ENCODE peak calls at places on chromosomes 4 and X, in seven cellular contexts. H is body of pancreas, A is cardiac muscle cell, G is astrocyte, P is pancreas, O is choroid plexus epithelial cell, F is mammary epithelial cell. Z is an unnamed sample.

GRCh38 chrX:150694738-150695410 is 1.7 kb downstream of the MTMR1 start:
- DNase-seq in H (no peak), A (no peak), G (no peak), P (no peak), O (no peak), F (no peak), Z (no peak)

GRCh38 chr4:76589872-76590846 is 155.1 kb downstream of the SHROOM3 start:
- DNase-seq in H (peak; percentile 47), A (peak; percentile 96), G (peak; percentile 98), P (no peak), O (peak; percentile 98), F (peak; percentile 75), Z (no peak)

GRCh38 chr4:53886090-53886489 is 178.3 kb downstream of the CHIC2 start:
- DNase-seq in H (no peak), A (no peak), G (no peak), P (no peak), O (no peak), F (peak; percentile 67), Z (no peak)

GRCh38 chr4:14743601-14744000 is 258.7 kb upstream of the CPEB2 start:
- DNase-seq in H (no peak), A (no peak), G (no peak), P (no peak), O (peak; percentile 81), F (no peak), Z (no peak)

GRCh38 chr4:126939401-126939800 is 693.4 kb upstream of the INTU start:
- DNase-seq in H (no peak), A (peak; percentile 43), G (peak; percentile 89), P (no peak), O (peak; percentile 81), F (peak; percentile 69), Z (no peak)

GRCh38 chr4:183989471-183989870 is 84.4 kb downstream of the STOX2 start:
- DNase-seq in H (no peak), A (peak; percentile 85), G (peak; percentile 36), P (no peak), O (peak; percentile 43), F (no peak), Z (peak; percentile 4)

GRCh38 chr4:81746071-81746470 is 274.4 kb upstream of the RASGEF1B start:
- DNase-seq in H (no peak), A (no peak), G (no peak), P (no peak), O (no peak), F (no peak), Z (no peak)

GRCh38 chr4:183130328-183131155 is 31.5 kb downstream of the WWC2 start:
- DNase-seq in H (peak; percentile 78), A (peak; percentile 47), G (peak; percentile 71), P (peak; percentile 65), O (peak; percentile 52), F (peak; percentile 74), Z (peak; percentile 82)

GRCh38 chr4:114752404-114752803 is 153.8 kb downstream of the UGT8 start:
- DNase-seq in H (no peak), A (no peak), G (no peak), P (no peak), O (no peak), F (no peak), Z (no peak)

GRCh38 chr4:39698424-39699009 is 581 bp downstream of the UBE2K start:
- DNase-seq in H (peak; percentile 63), A (peak; percentile 27), G (peak; percentile 17), P (peak; percentile 76), O (peak; percentile 28), F (peak; percentile 41), Z (no peak)

GRCh38 chr4:161554372-161554990 is 609.3 kb downstream of the FSTL5 start:
- DNase-seq in H (no peak), A (peak; percentile 2), G (peak; percentile 74), P (no peak), O (peak; percentile 76), F (peak; percentile 43), Z (no peak)

GRCh38 chrX:10800776-10801175 is 180.4 kb upstream of the MID1 start:
- DNase-seq in H (no peak), A (no peak), G (no peak), P (no peak), O (no peak), F (no peak), Z (no peak)

GRCh38 chr4:110514889-110515479 is 39.0 kb downstream of the ENPEP start:
- DNase-seq in H (no peak), A (peak; percentile 51), G (peak; percentile 11), P (no peak), O (peak; percentile 65), F (peak; percentile 16), Z (no peak)

GRCh38 chr4:1337376-1337831 is 9.6 kb upstream of the UVSSA start:
- DNase-seq in H (no peak), A (no peak), G (no peak), P (no peak), O (no peak), F (peak; percentile 34), Z (no peak)

GRCh38 chr4:116439330-116439729 is 646.0 kb downstream of the TRAM1L1 start:
- DNase-seq in H (no peak), A (no peak), G (no peak), P (no peak), O (no peak), F (no peak), Z (no peak)

GRCh38 chrX:101079223-101079622 is 544 bp downstream of the TMEM35A start:
- DNase-seq in H (no peak), A (no peak), G (no peak), P (no peak), O (no peak), F (no peak), Z (no peak)

DNA sequence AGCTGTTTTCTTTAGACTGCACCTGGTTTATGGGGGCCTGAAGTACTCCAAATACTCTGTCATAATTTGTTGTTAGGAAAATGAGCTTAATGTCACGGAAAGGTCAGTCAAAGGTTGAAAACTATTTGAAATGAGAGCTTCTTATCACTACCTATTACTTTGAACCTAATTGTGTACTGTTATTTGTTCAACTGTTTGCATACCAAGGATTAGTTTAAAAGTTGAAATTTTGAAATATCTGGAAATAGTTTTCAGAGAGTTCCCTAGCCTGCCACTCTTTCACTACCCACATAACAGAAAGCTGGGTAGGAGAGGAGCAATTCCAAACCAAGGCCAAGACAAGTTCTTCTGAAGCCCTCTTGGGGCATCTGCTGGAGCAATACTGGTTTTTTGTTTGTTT is 28.0 kb upstream of the AP1AR start:
- DNase-seq in H (no peak), A (no peak), G (no peak), P (no peak), O (no peak), F (no peak), Z (no peak)
- TF ChIP-seq CTCF in H (no peak), A (no peak), G (no peak), P (no peak), O (no peak), F (no peak), Z (no peak)

GRCh38 chr4:159015862-159016261 is 87.0 kb upstream of the RAPGEF2 start:
- DNase-seq in H (no peak), A (no peak), G (no peak), P (no peak), O (peak; percentile 31), F (no peak), Z (no peak)

GRCh38 chr4:159017323-159018036 is 85.4 kb upstream of the RAPGEF2 start:
- DNase-seq in H (no peak), A (no peak), G (no peak), P (no peak), O (no peak), F (no peak), Z (no peak)

GRCh38 chr4:159018062-159018629 is 84.7 kb upstream of the RAPGEF2 start:
- DNase-seq in H (no peak), A (peak; percentile 77), G (no peak), P (no peak), O (no peak), F (no peak), Z (no peak)

GRCh38 chr4:159014896-159015295 is 88.0 kb upstream of the RAPGEF2 start:
- DNase-seq in H (no peak), A (no peak), G (no peak), P (no peak), O (no peak), F (no peak), Z (no peak)

DNA sequence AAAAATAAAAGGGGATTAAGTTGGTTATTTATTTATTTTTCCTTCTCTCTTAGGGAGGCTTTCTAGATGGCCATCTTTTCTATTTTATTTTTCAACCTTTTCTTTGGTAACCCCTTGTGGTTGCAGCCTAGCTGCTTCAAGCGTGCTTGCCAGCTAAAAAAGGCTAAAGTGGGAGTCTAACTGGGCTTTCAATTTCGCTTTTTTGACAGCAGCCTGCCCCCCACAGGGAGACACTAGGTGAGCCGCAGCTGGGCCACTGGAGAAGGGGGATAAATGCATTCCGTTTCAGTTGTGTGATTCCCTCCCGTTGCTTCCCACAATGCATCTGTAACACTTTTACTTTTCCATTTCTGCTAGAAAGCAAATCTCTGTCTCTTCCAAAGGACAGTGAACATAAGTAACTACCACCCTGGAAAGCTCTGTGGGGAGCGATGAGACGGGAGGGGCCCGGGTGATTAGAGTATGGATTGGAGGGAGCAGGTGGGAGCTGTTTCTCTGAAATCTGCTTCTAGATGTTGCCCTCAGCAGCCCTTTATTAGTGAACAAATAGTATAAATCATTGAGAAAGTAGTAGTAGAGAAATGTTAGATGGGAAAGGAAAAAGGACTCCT is 86.2 kb upstream of the RAPGEF2 start:
- DNase-seq in H (peak; percentile 8), A (peak; percentile 55), G (peak; percentile 25), P (no peak), O (peak; percentile 86), F (no peak), Z (no peak)
- H3K4me3 ChIP-seq in H (no peak overlapping the region), A (no peak overlapping the region), G (no peak overlapping the region), P (no peak overlapping the region), O (peak overlapping the region; percentile 15), F (no peak overlapping the region), Z (no peak overlapping the region)

DNA sequence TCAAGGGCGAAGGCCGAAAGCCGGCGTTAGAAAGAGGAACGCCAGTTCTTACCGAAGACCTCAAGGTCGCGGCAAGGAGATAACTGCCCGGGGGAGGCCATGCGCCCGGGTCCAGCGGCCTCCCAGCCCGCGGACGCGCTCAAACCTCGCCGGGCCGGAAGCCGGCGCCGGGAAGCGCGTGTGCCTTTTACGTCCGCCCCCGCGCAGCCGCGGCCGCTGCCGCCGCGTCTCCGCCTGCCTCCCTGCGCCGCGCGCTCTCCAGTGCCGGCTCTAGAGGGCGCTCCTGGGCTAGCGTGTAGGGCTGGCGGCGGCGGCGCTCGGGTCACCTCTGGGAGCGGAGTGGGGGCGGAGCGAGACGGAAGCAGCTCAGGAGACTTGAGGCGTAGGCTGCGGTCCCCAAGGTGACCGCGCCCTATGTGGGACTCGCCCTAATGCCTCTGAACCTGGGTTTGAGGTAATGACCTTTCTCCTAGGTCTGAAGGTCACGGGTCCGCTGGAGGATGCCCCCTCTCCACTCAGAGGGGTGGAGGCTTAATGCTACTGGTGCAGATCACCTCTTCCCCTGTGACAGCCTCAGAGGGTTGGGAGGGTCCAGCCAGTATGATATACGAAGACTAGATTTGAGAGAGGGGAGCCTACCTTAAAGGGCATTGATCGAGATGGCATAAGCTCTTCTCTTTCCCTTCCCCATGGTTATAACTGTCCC is 839 bp downstream of the SLC25A5 start:
- DNase-seq in H (peak; percentile 91), A (peak; percentile 87), G (peak; percentile 45), P (peak; percentile 94), O (peak; percentile 82), F (peak; percentile 76), Z (no peak)
- TF ChIP-seq CTCF in H (peak; percentile 92), A (peak; percentile 63), G (peak; percentile 21), P (peak; percentile 57), O (peak; percentile 50), F (peak; percentile 64), Z (peak; percentile 84)

DNA sequence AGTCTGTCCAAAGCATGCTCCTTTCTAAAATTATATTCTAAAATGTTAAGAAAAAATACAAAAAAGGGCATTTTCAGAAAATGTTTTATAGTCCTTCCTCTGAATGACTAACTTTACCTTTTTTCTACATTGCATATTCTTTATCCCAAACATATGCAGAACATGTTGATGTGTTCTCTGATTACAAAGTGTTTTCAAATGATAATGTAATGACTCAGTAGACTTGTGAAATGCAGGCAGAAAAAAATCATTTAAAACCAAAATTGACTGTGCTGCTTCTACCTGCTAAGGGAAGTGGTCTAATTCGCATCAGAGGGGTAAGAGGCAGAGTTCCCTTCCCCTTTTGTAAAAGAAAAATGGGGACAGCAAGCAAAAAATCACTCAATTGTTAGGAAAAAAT is 22.7 kb upstream of the YTHDC1 start:
- DNase-seq in H (no peak), A (no peak), G (no peak), P (no peak), O (peak; percentile 8), F (peak; percentile 45), Z (no peak)
- H3K4me3 ChIP-seq in H (no peak overlapping the region), A (no peak overlapping the region), G (no peak overlapping the region), P (no peak overlapping the region), O (no peak overlapping the region), F (no peak overlapping the region), Z (no peak overlapping the region)

Z was measured in LNCaP clone FGC.